ENCODE peak calls at places on chromosomes 7 and 10, in five cellular contexts. F is astrocyte of the cerebellum, S is neural crest cell, Q is A549, J is globus pallidus. E is an unnamed sample.

GRCh38 chr7:16421333-16422099 is at the start of gene CRPPA:
- DNase-seq in F (no peak), S (peak), Q (peak), J (peak), E (no peak)

GRCh38 chr10:124217906-124218769 is 124.7 kb upstream of the CHST15 start:
- DNase-seq in F (no peak), S (no peak), Q (no peak), J (no peak), E (no peak)

GRCh38 chr7:39979406-39980073 is 29.5 kb downstream of the CDK13 start:
- DNase-seq in F (no peak), S (no peak), Q (no peak), J (no peak), E (no peak)

GRCh38 chr10:13536674-13537366 is 8.0 kb upstream of the BEND7 start:
- DNase-seq in F (peak), S (peak), Q (peak), J (no peak), E (peak)

GRCh38 chr7:156523447-156524048 is 117.0 kb upstream of the RNF32 start:
- DNase-seq in F (no peak), S (no peak), Q (no peak), J (no peak), E (no peak)

GRCh38 chr7:641269-641671 is 85.2 kb upstream of the DNAAF5 start:
- DNase-seq in F (no peak), S (no peak), Q (peak), J (no peak), E (no peak)

GRCh38 chr7:28685291-28685659 is 272.9 kb downstream of the TRIL start:
- DNase-seq in F (no peak), S (no peak), Q (no peak), J (peak), E (no peak)

GRCh38 chr7:107995184-107996071 is 7.5 kb downstream of the LAMB1 start:
- DNase-seq in F (no peak), S (no peak), Q (peak), J (no peak), E (peak)

GRCh38 chr10:114208351-114208750 is 29.2 kb downstream of the TDRD1 start:
- DNase-seq in F (no peak), S (no peak), Q (no peak), J (no peak), E (peak)

GRCh38 chr10:125772112-125772863 is 3.3 kb downstream of the MMP21 start:
- DNase-seq in F (no peak), S (no peak), Q (no peak), J (no peak), E (no peak)

GRCh38 chr10:49569031-49569765 is 30.3 kb upstream of the ERCC6 start:
- DNase-seq in F (no peak), S (no peak), Q (no peak), J (no peak), E (no peak)

GRCh38 chr7:44309271-44310091 is 15.9 kb downstream of the CAMK2B start:
- DNase-seq in F (peak), S (peak), Q (no peak), J (no peak), E (peak)

GRCh38 chr10:50988792-50989191 is 85.5 kb upstream of the PRKG1 start:
- DNase-seq in F (no peak), S (no peak), Q (peak), J (no peak), E (no peak)

GRCh38 chr10:75091173-75091572 is 20.3 kb upstream of the SAMD8 start:
- DNase-seq in F (no peak), S (no peak), Q (no peak), J (no peak), E (no peak)

GRCh38 chr10:107790271-107790670 is 625.8 kb upstream of the SORCS1 start:
- DNase-seq in F (no peak), S (no peak), Q (no peak), J (no peak), E (no peak)

GRCh38 chr7:157017639-157018327 is 7.3 kb upstream of the MNX1 start:
- DNase-seq in F (no peak), S (no peak), Q (no peak), J (no peak), E (no peak)

GRCh38 chr7:102146989-102147388 is 139.7 kb upstream of the SH2B2 start:
- DNase-seq in F (no peak), S (no peak), Q (no peak), J (no peak), E (no peak)

GRCh38 chr7:71746004-71746403 is 614.1 kb downstream of the GALNT17 start:
- DNase-seq in F (no peak), S (no peak), Q (no peak), J (no peak), E (no peak)

GRCh38 chr7:148852272-148852671 is 31.8 kb downstream of the EZH2 start:
- DNase-seq in F (no peak), S (no peak), Q (no peak), J (no peak), E (no peak)

GRCh38 chr7:90836937-90837336 is 240.8 kb downstream of the CDK14 start:
- DNase-seq in F (no peak), S (no peak), Q (no peak), J (no peak), E (no peak)

GRCh38 chr7:22350466-22351328 is 6.3 kb downstream of the RAPGEF5 start:
- DNase-seq in F (peak), S (no peak), Q (no peak), J (no peak), E (no peak)

GRCh38 chr7:102819151-102819550 is 70.4 kb downstream of the FAM185A start:
- DNase-seq in F (no peak), S (no peak), Q (no peak), J (no peak), E (no peak)

GRCh38 chr7:106736123-106736507 is 75.2 kb upstream of the CCDC71L start:
- DNase-seq in F (no peak), S (no peak), Q (no peak), J (no peak), E (no peak)

GRCh38 chr10:69179089-69179742 is 818 bp upstream of the SUPV3L1 start:
- DNase-seq in F (no peak), S (no peak), Q (no peak), J (no peak), E (no peak)